ENCODE peak calls at places on chromosomes 12 and 14, in seven cellular contexts. One of them, this sample, is unnamed.

GRCh38 chr12:48615681-48616080 is 45.8 kb upstream of the LALBA start:
- DNase-seq in left lung: no peak
- DNase-seq in activated T-cell treated with anti-CD3 and anti-CD28 coated beads for 1 hour: no peak
- DNase-seq in stimulated activated CD8-positive, alpha-beta memory T cell treated with anti-CD3 and anti-CD28 coated beads, Interleukin-2, amount 100 ng/mL, for 1 hour: no peak
- DNase-seq in A549: no peak
- DNase-seq in RWPE1: no peak
- DNase-seq in GM10248: no peak
- DNase-seq in this sample: no peak

GRCh38 chr12:124581792-124582424 is 14.5 kb upstream of the NCOR2 start:
- DNase-seq in left lung: peak; percentile 59
- DNase-seq in activated T-cell treated with anti-CD3 and anti-CD28 coated beads for 1 hour: no peak
- DNase-seq in stimulated activated CD8-positive, alpha-beta memory T cell treated with anti-CD3 and anti-CD28 coated beads, Interleukin-2, amount 100 ng/mL, for 1 hour: no peak
- DNase-seq in A549: no peak
- DNase-seq in RWPE1: no peak
- DNase-seq in GM10248: no peak
- DNase-seq in this sample: peak; percentile 61

GRCh38 chr14:97251423-97252155 is 454.4 kb downstream of the VRK1 start:
- DNase-seq in left lung: no peak
- DNase-seq in activated T-cell treated with anti-CD3 and anti-CD28 coated beads for 1 hour: no peak
- DNase-seq in stimulated activated CD8-positive, alpha-beta memory T cell treated with anti-CD3 and anti-CD28 coated beads, Interleukin-2, amount 100 ng/mL, for 1 hour: no peak
- DNase-seq in A549: no peak
- DNase-seq in RWPE1: no peak
- DNase-seq in GM10248: no peak
- DNase-seq in this sample: no peak

GRCh38 chr12:127531561-127531960 is 735.4 kb upstream of the TMEM132C start:
- DNase-seq in left lung: no peak
- DNase-seq in activated T-cell treated with anti-CD3 and anti-CD28 coated beads for 1 hour: no peak
- DNase-seq in stimulated activated CD8-positive, alpha-beta memory T cell treated with anti-CD3 and anti-CD28 coated beads, Interleukin-2, amount 100 ng/mL, for 1 hour: no peak
- DNase-seq in A549: no peak
- DNase-seq in RWPE1: no peak
- DNase-seq in GM10248: no peak
- DNase-seq in this sample: no peak

GRCh38 chr12:11623382-11623781 is 26.1 kb upstream of the ETV6 start:
- DNase-seq in left lung: no peak
- DNase-seq in activated T-cell treated with anti-CD3 and anti-CD28 coated beads for 1 hour: no peak
- DNase-seq in stimulated activated CD8-positive, alpha-beta memory T cell treated with anti-CD3 and anti-CD28 coated beads, Interleukin-2, amount 100 ng/mL, for 1 hour: no peak
- DNase-seq in A549: no peak
- DNase-seq in RWPE1: no peak
- DNase-seq in GM10248: no peak
- DNase-seq in this sample: no peak

GRCh38 chr14:21229821-21230220 is 39.4 kb downstream of the HNRNPC start:
- DNase-seq in left lung: no peak
- DNase-seq in activated T-cell treated with anti-CD3 and anti-CD28 coated beads for 1 hour: no peak
- DNase-seq in stimulated activated CD8-positive, alpha-beta memory T cell treated with anti-CD3 and anti-CD28 coated beads, Interleukin-2, amount 100 ng/mL, for 1 hour: no peak
- DNase-seq in A549: no peak
- DNase-seq in RWPE1: no peak
- DNase-seq in GM10248: no peak
- DNase-seq in this sample: no peak

GRCh38 chr12:91511795-91512420 is 329.3 kb upstream of the DCN start:
- DNase-seq in left lung: no peak
- DNase-seq in activated T-cell treated with anti-CD3 and anti-CD28 coated beads for 1 hour: no peak
- DNase-seq in stimulated activated CD8-positive, alpha-beta memory T cell treated with anti-CD3 and anti-CD28 coated beads, Interleukin-2, amount 100 ng/mL, for 1 hour: no peak
- DNase-seq in A549: no peak
- DNase-seq in RWPE1: no peak
- DNase-seq in GM10248: no peak
- DNase-seq in this sample: no peak

GRCh38 chr14:100056964-100057817 is 8.0 kb upstream of the EVL start:
- DNase-seq in left lung: no peak
- DNase-seq in activated T-cell treated with anti-CD3 and anti-CD28 coated beads for 1 hour: no peak
- DNase-seq in stimulated activated CD8-positive, alpha-beta memory T cell treated with anti-CD3 and anti-CD28 coated beads, Interleukin-2, amount 100 ng/mL, for 1 hour: no peak
- DNase-seq in A549: peak; percentile 28
- DNase-seq in RWPE1: peak; percentile 58
- DNase-seq in GM10248: peak; percentile 69
- DNase-seq in this sample: no peak

GRCh38 chr14:54637829-54638446 is 71.0 kb downstream of the SAMD4A start:
- DNase-seq in left lung: no peak
- DNase-seq in activated T-cell treated with anti-CD3 and anti-CD28 coated beads for 1 hour: no peak
- DNase-seq in stimulated activated CD8-positive, alpha-beta memory T cell treated with anti-CD3 and anti-CD28 coated beads, Interleukin-2, amount 100 ng/mL, for 1 hour: no peak
- DNase-seq in A549: no peak
- DNase-seq in RWPE1: no peak
- DNase-seq in GM10248: no peak
- DNase-seq in this sample: no peak

GRCh38 chr14:45426685-45427282 is 173.8 kb upstream of the MIS18BP1 start:
- DNase-seq in left lung: no peak
- DNase-seq in activated T-cell treated with anti-CD3 and anti-CD28 coated beads for 1 hour: no peak
- DNase-seq in stimulated activated CD8-positive, alpha-beta memory T cell treated with anti-CD3 and anti-CD28 coated beads, Interleukin-2, amount 100 ng/mL, for 1 hour: no peak
- DNase-seq in A549: peak; percentile 11
- DNase-seq in RWPE1: peak; percentile 14
- DNase-seq in GM10248: peak; percentile 29
- DNase-seq in this sample: no peak

GRCh38 chr12:111034911-111035577 is 114.7 kb upstream of the MYL2 start:
- DNase-seq in left lung: no peak
- DNase-seq in activated T-cell treated with anti-CD3 and anti-CD28 coated beads for 1 hour: no peak
- DNase-seq in stimulated activated CD8-positive, alpha-beta memory T cell treated with anti-CD3 and anti-CD28 coated beads, Interleukin-2, amount 100 ng/mL, for 1 hour: no peak
- DNase-seq in A549: peak; percentile 30
- DNase-seq in RWPE1: no peak
- DNase-seq in GM10248: no peak
- DNase-seq in this sample: no peak

GRCh38 chr14:96796851-96797187 is 363 bp upstream of the VRK1 start:
- DNase-seq in left lung: no peak
- DNase-seq in activated T-cell treated with anti-CD3 and anti-CD28 coated beads for 1 hour: no peak
- DNase-seq in stimulated activated CD8-positive, alpha-beta memory T cell treated with anti-CD3 and anti-CD28 coated beads, Interleukin-2, amount 100 ng/mL, for 1 hour: no peak
- DNase-seq in A549: no peak
- DNase-seq in RWPE1: no peak
- DNase-seq in GM10248: no peak
- DNase-seq in this sample: no peak

This sample was measured in CD14-positive monocyte.